ENCODE peak calls at places on chromosomes 2 and 18, in four cellular contexts. S is nephron progenitor cell, X is body of pancreas, L is mesothelial cell of epicardium. Q is an unnamed sample.

GRCh38 chr2:101420623-101421022 is 33.3 kb upstream of the CREG2 start:
- DNase-seq in S (no peak), X (no peak), L (no peak), Q (peak)

GRCh38 chr2:169828141-169828811 is 1.0 kb downstream of the UBR3 start:
- DNase-seq in S (peak), X (peak), L (peak), Q (no peak)

GRCh38 chr2:114022360-114023085 is 132.6 kb downstream of the ACTR3 start:
- DNase-seq in S (no peak), X (no peak), L (no peak), Q (no peak)

GRCh38 chr2:1556776-1557466 is 143.7 kb downstream of the TPO start:
- DNase-seq in S (no peak), X (peak), L (no peak), Q (no peak)

GRCh38 chr2:8682719-8683667 is 1.1 kb downstream of the ID2 start:
- DNase-seq in S (peak), X (peak), L (no peak), Q (no peak)

GRCh38 chr2:227623225-227623624 is 5.9 kb downstream of the SCYGR4 start:
- DNase-seq in S (no peak), X (no peak), L (no peak), Q (no peak)

GRCh38 chr2:85308951-85309555 is 18.7 kb downstream of the TGOLN2 start:
- DNase-seq in S (peak), X (peak), L (no peak), Q (no peak)

GRCh38 chr2:121197369-121198091 is 87.5 kb downstream of the TFCP2L1 start:
- DNase-seq in S (no peak), X (peak), L (no peak), Q (no peak)

GRCh38 chr2:109230980-109231420 is 102.0 kb downstream of the SH3RF3 start:
- DNase-seq in S (peak), X (no peak), L (no peak), Q (no peak)

GRCh38 chr2:59900728-59901452 is 652.6 kb downstream of the BCL11A start:
- DNase-seq in S (no peak), X (no peak), L (no peak), Q (no peak)

GRCh38 chr2:26733343-26733742 is 30.7 kb upstream of the SLC35F6 start:
- DNase-seq in S (no peak), X (no peak), L (no peak), Q (no peak)

GRCh38 chr2:62672601-62673000 is 32.9 kb upstream of the EHBP1 start:
- DNase-seq in S (peak), X (peak), L (peak), Q (no peak)

GRCh38 chr2:163664610-163665009 is 71.2 kb downstream of the FIGN start:
- DNase-seq in S (no peak), X (no peak), L (no peak), Q (no peak)

GRCh38 chr2:207847807-207848544 is 78.3 kb upstream of the FZD5 start:
- DNase-seq in S (no peak), X (peak), L (no peak), Q (no peak)

GRCh38 chr2:18891598-18892345 is 302.4 kb upstream of the NT5C1B start:
- DNase-seq in S (no peak), X (no peak), L (no peak), Q (no peak)

GRCh38 chr2:69200107-69200520 is 186.9 kb downstream of the GFPT1 start:
- DNase-seq in S (no peak), X (no peak), L (no peak), Q (no peak)

GRCh38 chr2:43083278-43083677 is 143.1 kb downstream of the ZFP36L2 start:
- DNase-seq in S (no peak), X (no peak), L (no peak), Q (no peak)

GRCh38 chr2:233056961-233057605 is 3.1 kb upstream of the INPP5D start:
- DNase-seq in S (no peak), X (no peak), L (no peak), Q (no peak)

GRCh38 chr2:53629527-53629926 is 138.1 kb upstream of the CHAC2 start:
- DNase-seq in S (no peak), X (no peak), L (no peak), Q (no peak)

GRCh38 chr2:38171208-38171858 is 95.4 kb upstream of the CYP1B1 start:
- DNase-seq in S (no peak), X (no peak), L (no peak), Q (no peak)

GRCh38 chr2:172251231-172251630 is 148.5 kb upstream of the DLX2 start:
- DNase-seq in S (no peak), X (no peak), L (no peak), Q (no peak)

GRCh38 chr2:170739048-170739447 is 23.9 kb downstream of the SP5 start:
- DNase-seq in S (no peak), X (no peak), L (no peak), Q (no peak)

GRCh38 chr18:54388203-54389142 is 30.8 kb downstream of the C18orf54 start:
- DNase-seq in S (peak), X (peak), L (no peak), Q (no peak)

GRCh38 chr2:233061591-233062446 is 1.7 kb downstream of the INPP5D start:
- DNase-seq in S (peak), X (peak), L (no peak), Q (no peak)

GRCh38 chr2:161946489-161947107 is 127.4 kb downstream of the DPP4 start:
- DNase-seq in S (peak), X (no peak), L (no peak), Q (no peak)

GRCh38 chr2:159292157-159292556 is 5.7 kb upstream of the WDSUB1 start:
- DNase-seq in S (peak), X (no peak), L (no peak), Q (no peak)

GRCh38 chr2:45637440-45637839 is 14.0 kb upstream of the PRKCE start:
- DNase-seq in S (no peak), X (no peak), L (no peak), Q (no peak)

GRCh38 chr2:59888015-59888414 is 665.4 kb downstream of the BCL11A start:
- DNase-seq in S (no peak), X (no peak), L (no peak), Q (no peak)

GRCh38 chr2:20352230-20353216 is 1.9 kb upstream of the PUM2 start:
- DNase-seq in S (no peak), X (no peak), L (no peak), Q (no peak)

GRCh38 chr2:147441140-147441539 is 403.7 kb upstream of the ACVR2A start:
- DNase-seq in S (no peak), X (no peak), L (no peak), Q (no peak)

GRCh38 chr2:73979021-73979420 is 5.7 kb upstream of the TET3 start:
- DNase-seq in S (no peak), X (no peak), L (no peak), Q (no peak)

GRCh38 chr2:128489580-128490273 is 171.1 kb upstream of the HS6ST1 start:
- DNase-seq in S (no peak), X (no peak), L (no peak), Q (no peak)

GRCh38 chr2:199602896-199603482 is 145.2 kb upstream of the SATB2 start:
- DNase-seq in S (no peak), X (no peak), L (no peak), Q (no peak)

GRCh38 chr18:35522130-35522959 is 24.6 kb upstream of the INO80C start:
- DNase-seq in S (no peak), X (no peak), L (no peak), Q (no peak)

GRCh38 chr2:110770696-110771425 is 38.5 kb downstream of the ACOXL start:
- DNase-seq in S (no peak), X (no peak), L (no peak), Q (peak)

GRCh38 chr2:218518876-218519275 is 49.3 kb downstream of the USP37 start:
- DNase-seq in S (no peak), X (no peak), L (no peak), Q (no peak)

GRCh38 chr2:149004836-149005235 is 33.7 kb upstream of the LYPD6B start:
- DNase-seq in S (no peak), X (no peak), L (no peak), Q (no peak)

GRCh38 chr18:76386071-76386470 is 109.0 kb downstream of the ZNF516 start:
- DNase-seq in S (no peak), X (no peak), L (no peak), Q (no peak)

GRCh38 chr2:18413794-18414396 is 146.6 kb downstream of the RDH14 start:
- DNase-seq in S (no peak), X (no peak), L (no peak), Q (no peak)

GRCh38 chr2:143171817-143172216 is 42.6 kb downstream of the ARHGAP15 start:
- DNase-seq in S (no peak), X (no peak), L (no peak), Q (no peak)
- TF ChIP-seq CTCF in S (peak), X (no peak), L (no peak), Q (peak)

GRCh38 chr2:15186118-15186517 is 375.0 kb downstream of the NBAS start:
- DNase-seq in S (no peak), X (no peak), L (no peak), Q (no peak)

GRCh38 chr2:15184491-15184890 is 376.6 kb downstream of the NBAS start:
- DNase-seq in S (no peak), X (no peak), L (no peak), Q (no peak)

GRCh38 chr2:15191801-15192200 is 369.3 kb downstream of the NBAS start:
- DNase-seq in S (no peak), X (no peak), L (no peak), Q (no peak)

GRCh38 chr2:15189236-15189635 is 371.9 kb downstream of the NBAS start:
- DNase-seq in S (no peak), X (no peak), L (no peak), Q (no peak)
- TF ChIP-seq CTCF in S (no peak), X (no peak), L (no peak), Q (no peak)

DNA sequence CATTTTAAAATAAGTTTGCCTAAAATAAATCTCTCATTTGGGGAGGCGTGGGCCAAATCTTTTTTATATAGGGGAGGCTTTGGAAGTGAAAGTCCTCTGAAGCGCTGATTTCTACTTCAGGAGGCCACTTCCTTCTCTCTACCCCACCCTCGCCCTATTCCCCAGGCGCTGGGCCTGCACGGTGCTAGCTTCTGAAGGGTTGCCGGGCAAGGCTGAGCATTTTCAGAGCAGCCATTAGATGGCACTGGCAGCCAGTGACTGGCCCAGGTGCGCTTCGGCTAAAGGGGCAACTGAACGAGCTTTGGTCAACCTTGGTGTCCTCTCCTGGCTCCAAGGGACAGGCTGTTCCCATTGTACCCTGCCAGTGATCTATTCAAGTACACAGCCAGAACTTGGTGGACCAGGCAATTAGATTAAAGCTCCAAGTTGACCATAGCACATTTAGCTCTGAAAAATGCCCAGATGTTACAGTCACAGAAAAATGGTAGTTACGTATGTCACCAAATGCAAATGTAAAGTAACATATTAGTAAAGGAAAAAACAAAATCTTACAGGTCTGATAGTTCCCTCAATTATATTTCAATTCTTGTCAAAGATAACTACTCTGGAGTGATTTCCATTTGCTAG is 2.3 kb downstream of the POMC start:
- DNase-seq in S (peak), X (peak), L (no peak), Q (no peak)
- TF ChIP-seq CTCF in S (no peak), X (peak), L (no peak), Q (peak)

GRCh38 chr2:184125867-184126266 is 472.5 kb upstream of the ZNF804A start:
- DNase-seq in S (no peak), X (no peak), L (no peak), Q (no peak)
- TF ChIP-seq CTCF in S (no peak), X (no peak), L (no peak), Q (no peak)

GRCh38 chr18:45838302-45839070 is 13.0 kb downstream of the SIGLEC15 start:
- DNase-seq in S (no peak), X (no peak), L (no peak), Q (no peak)

GRCh38 chr18:45839415-45840395 is 14.2 kb downstream of the SIGLEC15 start:
- DNase-seq in S (no peak), X (peak), L (no peak), Q (no peak)

GRCh38 chr18:45836242-45837215 is 11.1 kb downstream of the SIGLEC15 start:
- DNase-seq in S (no peak), X (no peak), L (no peak), Q (no peak)

GRCh38 chr18:45835057-45835634 is 9.7 kb downstream of the SIGLEC15 start:
- DNase-seq in S (no peak), X (no peak), L (no peak), Q (no peak)

GRCh38 chr18:45837283-45838070 is 12.0 kb downstream of the SIGLEC15 start:
- DNase-seq in S (peak), X (peak), L (peak), Q (no peak)
- TF ChIP-seq CTCF in S (peak), X (no peak), L (no peak), Q (peak)

GRCh38 chr2:144099746-144100438 is 420.0 kb downstream of the ZEB2 start:
- DNase-seq in S (no peak), X (no peak), L (no peak), Q (no peak)
- TF ChIP-seq CTCF in S (no peak), X (no peak), L (no peak), Q (peak)

DNA sequence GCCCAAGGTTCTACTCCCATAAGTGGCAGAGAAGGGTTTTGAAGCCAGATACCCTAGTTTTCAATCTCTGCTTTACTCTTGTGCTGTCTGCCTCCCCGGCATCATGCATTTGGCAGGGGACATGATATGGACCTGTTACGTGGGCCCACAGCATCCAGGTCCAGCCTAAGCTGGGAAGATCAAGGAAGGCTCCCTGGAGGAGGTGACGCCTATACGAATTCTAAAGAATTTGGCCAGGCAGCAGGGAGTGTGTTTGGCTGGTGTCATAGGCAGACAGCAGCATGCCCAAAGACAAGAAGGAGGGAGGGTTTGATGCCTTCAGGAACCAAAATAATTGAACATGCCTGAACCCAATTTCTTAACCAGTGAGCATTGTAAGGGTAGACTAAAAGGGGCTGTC is 21.2 kb downstream of the NRP2 start:
- DNase-seq in S (no peak), X (no peak), L (no peak), Q (no peak)
- TF ChIP-seq CTCF in S (no peak), X (no peak), L (no peak), Q (no peak)

GRCh38 chr2:16493788-16494187 is 171.8 kb downstream of the CYRIA start:
- DNase-seq in S (no peak), X (no peak), L (no peak), Q (no peak)

GRCh38 chr2:16496426-16497388 is 168.9 kb downstream of the CYRIA start:
- DNase-seq in S (no peak), X (no peak), L (no peak), Q (no peak)

GRCh38 chr2:16495812-16496211 is 169.8 kb downstream of the CYRIA start:
- DNase-seq in S (no peak), X (no peak), L (no peak), Q (no peak)
- TF ChIP-seq CTCF in S (no peak), X (no peak), L (no peak), Q (no peak)

DNA sequence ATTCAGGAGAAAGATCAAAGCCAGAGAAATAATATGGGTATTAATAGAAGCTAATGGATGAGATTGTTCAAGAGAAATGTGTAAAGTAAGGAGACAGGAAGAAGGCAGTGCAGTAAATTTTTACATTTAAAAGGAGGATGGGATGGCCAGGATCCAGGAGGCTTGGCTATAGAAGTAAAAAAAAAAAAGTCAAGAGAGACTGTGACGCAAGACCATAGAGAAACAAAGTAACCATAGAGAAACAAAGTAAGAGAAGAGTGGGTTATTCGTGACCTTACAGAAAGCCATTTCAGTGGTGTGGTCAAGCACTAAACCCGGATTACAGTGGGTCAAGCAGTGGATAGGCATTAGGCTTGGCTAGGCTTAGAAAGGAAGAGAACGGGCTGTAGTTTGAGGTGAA is 10.5 kb upstream of the FAM171B start:
- DNase-seq in S (no peak), X (no peak), L (no peak), Q (no peak)
- TF ChIP-seq CTCF in S (no peak), X (no peak), L (no peak), Q (no peak)

DNA sequence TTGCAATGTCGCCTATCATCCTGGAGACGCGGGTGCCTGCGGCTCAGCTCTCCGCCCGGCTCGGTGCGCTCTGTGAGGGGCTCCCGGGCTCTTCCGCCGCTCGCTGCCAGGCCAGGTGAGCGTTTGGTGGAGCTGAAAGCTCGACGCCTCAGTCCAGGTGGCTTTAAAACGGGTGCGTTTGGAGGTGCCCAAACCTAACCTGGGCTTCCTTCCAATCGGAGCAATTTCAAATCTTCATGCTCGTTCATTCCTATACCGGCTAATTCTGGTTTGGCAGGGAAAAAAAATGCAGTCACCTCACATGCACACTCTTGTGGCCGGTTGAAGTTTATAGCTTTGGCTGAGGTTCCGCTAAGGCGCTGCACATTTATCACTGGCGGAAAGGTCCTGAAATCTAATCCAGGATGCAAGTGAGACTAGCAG is at the start of gene SLC16A14:
- DNase-seq in S (peak), X (peak), L (no peak), Q (no peak)
- TF ChIP-seq CTCF in S (no peak), X (no peak), L (no peak), Q (peak)